ENCODE peak calls at places on chromosome 22, in six cellular contexts. One of them, this sample, is unnamed.

GRCh38 chr22:31579835-31580242 is 82.2 kb downstream of the PISD start:
- DNase-seq in GM12892: no peak
- DNase-seq in H1: no peak
- DNase-seq in lower leg skin: no peak
- DNase-seq in A549: no peak
- DNase-seq in erythroblast: no peak
- DNase-seq in this sample: no peak

GRCh38 chr22:46738961-46739870 is 1.2 kb upstream of the CERK start:
- DNase-seq in GM12892: no peak
- DNase-seq in H1: no peak
- DNase-seq in lower leg skin: peak
- DNase-seq in A549: peak
- DNase-seq in erythroblast: no peak
- DNase-seq in this sample: peak

GRCh38 chr22:19962909-19963806 is 21.5 kb upstream of the TXNRD2 start:
- DNase-seq in GM12892: no peak
- DNase-seq in H1: no peak
- DNase-seq in lower leg skin: peak
- DNase-seq in A549: no peak
- DNase-seq in erythroblast: peak
- DNase-seq in this sample: no peak

GRCh38 chr22:32607086-32607485 is 132.5 kb downstream of the FBXO7 start:
- DNase-seq in GM12892: no peak
- DNase-seq in H1: no peak
- DNase-seq in lower leg skin: no peak
- DNase-seq in A549: no peak
- DNase-seq in erythroblast: no peak
- DNase-seq in this sample: no peak

GRCh38 chr22:47129902-47130301 is 367.5 kb downstream of the TBC1D22A start:
- DNase-seq in GM12892: no peak
- DNase-seq in H1: no peak
- DNase-seq in lower leg skin: peak
- DNase-seq in A549: no peak
- DNase-seq in erythroblast: peak
- DNase-seq in this sample: no peak

GRCh38 chr22:23179381-23180294 is 671 bp upstream of the BCR start:
- DNase-seq in GM12892: no peak
- DNase-seq in H1: no peak
- DNase-seq in lower leg skin: no peak
- DNase-seq in A549: no peak
- DNase-seq in erythroblast: no peak
- DNase-seq in this sample: no peak

GRCh38 chr22:48348855-48349254 is 1478.8 kb downstream of the BRD1 start:
- DNase-seq in GM12892: no peak
- DNase-seq in H1: no peak
- DNase-seq in lower leg skin: no peak
- DNase-seq in A549: no peak
- DNase-seq in erythroblast: no peak
- DNase-seq in this sample: no peak

GRCh38 chr22:34015642-34016041 is 95.4 kb upstream of the LARGE1 start:
- DNase-seq in GM12892: no peak
- DNase-seq in H1: peak
- DNase-seq in lower leg skin: no peak
- DNase-seq in A549: no peak
- DNase-seq in erythroblast: no peak
- DNase-seq in this sample: no peak

GRCh38 chr22:23542933-23543332 is 37.2 kb downstream of the IGLL1 start:
- DNase-seq in GM12892: no peak
- DNase-seq in H1: no peak
- DNase-seq in lower leg skin: no peak
- DNase-seq in A549: no peak
- DNase-seq in erythroblast: no peak
- DNase-seq in this sample: no peak

GRCh38 chr22:49923445-49923844 is 5.0 kb downstream of the CRELD2 start:
- DNase-seq in GM12892: no peak
- DNase-seq in H1: no peak
- DNase-seq in lower leg skin: no peak
- DNase-seq in A549: no peak
- DNase-seq in erythroblast: no peak
- DNase-seq in this sample: no peak
- TF ChIP-seq POLR2A in GM12892: no peak
- TF ChIP-seq POLR2A in H1: no peak
- TF ChIP-seq POLR2A in lower leg skin: no peak
- TF ChIP-seq POLR2A in A549: no peak
- TF ChIP-seq POLR2A in erythroblast: no peak
- TF ChIP-seq POLR2A in this sample: no peak

DNA sequence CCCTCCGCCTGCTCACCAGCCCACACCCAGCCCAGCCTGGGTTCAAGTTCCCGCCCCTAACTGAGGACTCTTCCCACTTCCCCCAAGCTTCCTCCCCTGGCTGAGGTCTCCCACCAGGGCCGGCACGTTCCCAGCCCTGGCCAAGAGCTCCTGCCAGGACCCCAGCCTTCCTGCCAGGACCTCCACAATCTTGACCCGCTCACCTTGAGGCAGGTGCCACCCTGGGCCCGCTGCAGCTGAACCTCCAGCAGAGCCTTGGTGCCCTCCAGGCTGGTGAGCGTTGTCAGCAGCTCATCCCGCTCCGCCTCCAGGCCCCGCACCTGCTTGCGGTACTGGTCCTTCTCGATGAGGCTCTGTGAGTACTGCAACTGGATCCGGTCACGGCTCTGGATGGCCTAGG is 13.2 kb downstream of the CARD10 start:
- DNase-seq in GM12892: no peak
- DNase-seq in H1: no peak
- DNase-seq in lower leg skin: no peak
- DNase-seq in A549: no peak
- DNase-seq in erythroblast: no peak
- DNase-seq in this sample: no peak
- TF ChIP-seq POLR2A in GM12892: no peak
- TF ChIP-seq POLR2A in H1: no peak
- TF ChIP-seq POLR2A in lower leg skin: no peak
- TF ChIP-seq POLR2A in A549: no peak
- TF ChIP-seq POLR2A in erythroblast: no peak
- TF ChIP-seq POLR2A in this sample: no peak

DNA sequence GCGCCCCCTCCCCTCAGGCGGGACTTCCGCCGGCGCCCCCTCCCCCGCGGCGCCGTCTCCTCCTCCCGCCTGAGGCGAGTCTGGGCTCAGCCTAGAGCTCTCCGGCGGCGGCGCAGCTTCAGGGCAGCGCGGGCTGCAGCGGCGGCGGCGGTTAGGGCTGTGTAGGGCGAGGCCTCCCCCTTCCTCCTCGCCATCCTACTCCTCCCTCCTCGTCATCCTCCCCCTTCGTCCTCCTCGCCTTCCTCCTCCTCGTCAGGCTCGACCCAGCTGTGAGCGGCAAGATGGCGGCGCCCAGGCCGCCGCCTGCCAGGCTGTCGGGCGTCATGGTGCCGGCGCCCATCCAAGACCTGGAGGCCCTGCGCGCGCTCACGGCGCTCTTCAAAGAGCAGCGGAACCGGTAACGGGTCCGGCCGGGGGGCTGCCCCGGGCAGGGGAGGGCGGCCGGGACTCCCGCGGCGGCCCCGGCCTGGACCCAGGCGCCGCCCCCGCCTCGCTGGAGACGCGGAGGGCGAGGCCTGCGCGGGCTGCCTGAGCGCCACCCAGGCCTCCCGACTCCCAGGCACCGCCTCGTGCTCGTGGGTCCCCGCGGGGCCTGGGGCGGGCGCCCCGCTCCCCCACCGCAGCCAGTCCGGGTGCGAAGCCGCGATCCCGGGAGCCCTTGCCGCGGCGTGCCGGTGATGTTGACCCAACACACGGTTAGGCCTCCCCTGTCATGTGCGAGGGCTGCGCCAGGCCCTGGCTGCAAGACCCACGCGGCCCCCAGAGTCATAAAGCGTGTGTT is at the start of gene ATXN10:
- DNase-seq in GM12892: peak
- DNase-seq in H1: peak
- DNase-seq in lower leg skin: peak
- DNase-seq in A549: peak
- DNase-seq in erythroblast: peak
- DNase-seq in this sample: peak
- TF ChIP-seq POLR2A in GM12892: peak
- TF ChIP-seq POLR2A in H1: peak
- TF ChIP-seq POLR2A in lower leg skin: no peak
- TF ChIP-seq POLR2A in A549: peak
- TF ChIP-seq POLR2A in erythroblast: peak
- TF ChIP-seq POLR2A in this sample: peak

GRCh38 chr22:35862697-35863096 is 145.0 kb downstream of the APOL5 start:
- DNase-seq in GM12892: no peak
- DNase-seq in H1: no peak
- DNase-seq in lower leg skin: no peak
- DNase-seq in A549: no peak
- DNase-seq in erythroblast: no peak
- DNase-seq in this sample: no peak
- TF ChIP-seq POLR2A in GM12892: no peak
- TF ChIP-seq POLR2A in H1: no peak
- TF ChIP-seq POLR2A in lower leg skin: no peak
- TF ChIP-seq POLR2A in A549: no peak
- TF ChIP-seq POLR2A in erythroblast: no peak
- TF ChIP-seq POLR2A in this sample: no peak

DNA sequence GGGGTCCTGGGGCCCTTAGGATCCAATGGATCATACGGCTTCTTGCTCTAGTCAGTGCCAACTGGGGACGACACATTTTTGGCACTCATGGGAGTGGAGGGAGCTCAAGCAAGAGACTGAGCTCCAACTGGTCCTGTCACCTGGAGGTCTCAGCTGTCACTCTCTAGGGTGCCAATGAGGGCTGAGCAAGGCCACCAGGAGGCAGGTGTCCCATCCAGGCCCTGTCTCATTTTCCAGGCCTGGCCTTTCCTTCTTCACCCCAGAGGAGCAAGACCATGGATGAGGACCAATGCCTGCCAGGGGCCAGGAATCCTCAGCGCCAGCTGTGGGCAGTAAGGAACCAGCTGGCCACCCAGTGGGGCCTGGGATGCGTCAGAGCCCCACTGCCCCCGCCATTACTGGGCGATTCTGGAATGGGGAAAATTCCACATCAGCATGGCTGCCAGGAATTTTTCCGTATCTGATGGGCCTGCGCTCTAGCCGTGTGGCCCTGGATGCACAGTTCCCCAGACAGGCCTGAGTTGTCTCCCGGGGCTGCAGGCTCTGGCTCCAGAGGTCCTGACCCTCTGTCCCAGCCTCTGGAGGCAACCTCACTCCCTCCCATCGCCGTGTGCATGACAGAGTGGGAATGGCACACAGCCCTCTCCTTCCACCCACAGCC is 676 bp upstream of the GAL3ST1 start:
- DNase-seq in GM12892: no peak
- DNase-seq in H1: no peak
- DNase-seq in lower leg skin: no peak
- DNase-seq in A549: no peak
- DNase-seq in erythroblast: peak
- DNase-seq in this sample: no peak
- TF ChIP-seq POLR2A in GM12892: peak
- TF ChIP-seq POLR2A in H1: peak
- TF ChIP-seq POLR2A in lower leg skin: no peak
- TF ChIP-seq POLR2A in A549: no peak
- TF ChIP-seq POLR2A in erythroblast: no peak
- TF ChIP-seq POLR2A in this sample: no peak

GRCh38 chr22:26588749-26589366 is 1.1 kb downstream of the TPST2 start:
- DNase-seq in GM12892: no peak
- DNase-seq in H1: no peak
- DNase-seq in lower leg skin: no peak
- DNase-seq in A549: no peak
- DNase-seq in erythroblast: peak
- DNase-seq in this sample: no peak
- TF ChIP-seq POLR2A in GM12892: no peak
- TF ChIP-seq POLR2A in H1: no peak
- TF ChIP-seq POLR2A in lower leg skin: no peak
- TF ChIP-seq POLR2A in A549: no peak
- TF ChIP-seq POLR2A in erythroblast: peak
- TF ChIP-seq POLR2A in this sample: no peak

GRCh38 chr22:37745548-37746365 is 48.9 kb downstream of the TRIOBP start:
- DNase-seq in GM12892: peak
- DNase-seq in H1: no peak
- DNase-seq in lower leg skin: peak
- DNase-seq in A549: peak
- DNase-seq in erythroblast: peak
- DNase-seq in this sample: peak
- TF ChIP-seq POLR2A in GM12892: peak
- TF ChIP-seq POLR2A in H1: no peak
- TF ChIP-seq POLR2A in lower leg skin: no peak
- TF ChIP-seq POLR2A in A549: peak
- TF ChIP-seq POLR2A in erythroblast: peak
- TF ChIP-seq POLR2A in this sample: no peak

GRCh38 chr22:21591695-21592094 is 24.2 kb downstream of the UBE2L3 start:
- DNase-seq in GM12892: no peak
- DNase-seq in H1: no peak
- DNase-seq in lower leg skin: no peak
- DNase-seq in A549: no peak
- DNase-seq in erythroblast: no peak
- DNase-seq in this sample: no peak

GRCh38 chr22:21589415-21589814 is 21.9 kb downstream of the UBE2L3 start:
- DNase-seq in GM12892: no peak
- DNase-seq in H1: no peak
- DNase-seq in lower leg skin: no peak
- DNase-seq in A549: no peak
- DNase-seq in erythroblast: no peak
- DNase-seq in this sample: no peak

GRCh38 chr22:21593406-21594232 is 26.1 kb downstream of the UBE2L3 start:
- DNase-seq in GM12892: no peak
- DNase-seq in H1: no peak
- DNase-seq in lower leg skin: no peak
- DNase-seq in A549: peak
- DNase-seq in erythroblast: peak
- DNase-seq in this sample: no peak

GRCh38 chr22:21592422-21592821 is 24.9 kb downstream of the UBE2L3 start:
- DNase-seq in GM12892: no peak
- DNase-seq in H1: no peak
- DNase-seq in lower leg skin: no peak
- DNase-seq in A549: no peak
- DNase-seq in erythroblast: no peak
- DNase-seq in this sample: no peak

GRCh38 chr22:21590809-21591641 is 23.5 kb downstream of the UBE2L3 start:
- DNase-seq in GM12892: no peak
- DNase-seq in H1: no peak
- DNase-seq in lower leg skin: no peak
- DNase-seq in A549: no peak
- DNase-seq in erythroblast: no peak
- DNase-seq in this sample: no peak
- TF ChIP-seq POLR2A in GM12892: no peak
- TF ChIP-seq POLR2A in H1: no peak
- TF ChIP-seq POLR2A in lower leg skin: no peak
- TF ChIP-seq POLR2A in A549: no peak
- TF ChIP-seq POLR2A in erythroblast: no peak
- TF ChIP-seq POLR2A in this sample: no peak

DNA sequence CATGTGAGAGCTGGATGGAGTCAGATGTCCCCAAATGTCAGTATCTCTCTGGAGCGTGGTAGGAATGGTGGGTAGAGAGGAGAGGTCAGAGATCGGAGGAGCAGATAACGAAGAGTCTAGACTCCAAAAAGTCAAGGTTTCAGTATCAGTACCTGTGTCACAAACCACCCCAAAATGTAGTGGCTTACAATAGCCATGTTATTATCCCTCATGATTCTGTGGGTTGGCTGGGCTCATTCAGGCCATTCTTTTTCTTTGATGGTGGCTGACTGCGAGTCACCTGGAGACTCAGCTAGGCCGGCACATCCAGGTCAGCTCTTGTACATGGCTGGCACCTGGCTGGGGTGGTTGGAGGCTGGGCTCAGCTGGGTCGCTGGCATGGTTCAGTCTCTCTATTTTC is 7.3 kb upstream of the SSTR3 start:
- DNase-seq in GM12892: no peak
- DNase-seq in H1: no peak
- DNase-seq in lower leg skin: no peak
- DNase-seq in A549: no peak
- DNase-seq in erythroblast: no peak
- DNase-seq in this sample: no peak
- TF ChIP-seq POLR2A in GM12892: peak
- TF ChIP-seq POLR2A in H1: no peak
- TF ChIP-seq POLR2A in lower leg skin: no peak
- TF ChIP-seq POLR2A in A549: no peak
- TF ChIP-seq POLR2A in erythroblast: no peak
- TF ChIP-seq POLR2A in this sample: no peak

This sample was measured in GM12891.